ENCODE peak calls at places on chromosomes 13 and 19, in four cellular contexts. O, I, P and D are unnamed samples.

GRCh38 chr19:32828139-32828538 is 41.4 kb downstream of the SLC7A9 start:
- DNase-seq in O (no peak), I (no peak), P (no peak), D (no peak)

GRCh38 chr19:49442793-49443365 is 1.6 kb upstream of the SLC17A7 start:
- DNase-seq in O (peak; percentile 97), I (peak; percentile 75), P (peak; percentile 98), D (peak; percentile 95)

GRCh38 chr13:77390391-77390790 is 63.5 kb upstream of the MYCBP2 start:
- DNase-seq in O (no peak), I (no peak), P (no peak), D (no peak)

GRCh38 chr13:106177146-106177545 is 358.3 kb downstream of the EFNB2 start:
- DNase-seq in O (no peak), I (no peak), P (no peak), D (no peak)

GRCh38 chr13:112968910-112969691 is at the start of gene MCF2L:
- DNase-seq in O (peak; percentile 60), I (peak; percentile 3), P (peak; percentile 81), D (peak; percentile 19)

GRCh38 chr13:102651892-102652291 is 43.0 kb downstream of the METTL21C start:
- DNase-seq in O (no peak), I (no peak), P (peak; percentile 68), D (peak; percentile 32)

GRCh38 chr13:71219671-71220070 is 647.3 kb downstream of the DACH1 start:
- DNase-seq in O (no peak), I (no peak), P (no peak), D (no peak)

GRCh38 chr13:99486996-99487395 is 14.3 kb upstream of the TM9SF2 start:
- DNase-seq in O (no peak), I (no peak), P (no peak), D (no peak)

GRCh38 chr13:52597676-52598075 is 44.6 kb upstream of the HNRNPA1L2 start:
- DNase-seq in O (no peak), I (no peak), P (no peak), D (no peak)

GRCh38 chr13:111359237-111359915 is 38.9 kb downstream of the TEX29 start:
- DNase-seq in O (no peak), I (no peak), P (no peak), D (no peak)

GRCh38 chr13:99363949-99364348 is 56.8 kb upstream of the GPR183 start:
- DNase-seq in O (no peak), I (no peak), P (no peak), D (no peak)

GRCh38 chr19:10603084-10603872 is 16.2 kb upstream of the AP1M2 start:
- DNase-seq in O (peak; percentile 67), I (peak; percentile 90), P (peak; percentile 81), D (no peak)

GRCh38 chr13:106986687-106987434 is 418.9 kb upstream of the ARGLU1 start:
- DNase-seq in O (no peak), I (no peak), P (no peak), D (no peak)

DNA sequence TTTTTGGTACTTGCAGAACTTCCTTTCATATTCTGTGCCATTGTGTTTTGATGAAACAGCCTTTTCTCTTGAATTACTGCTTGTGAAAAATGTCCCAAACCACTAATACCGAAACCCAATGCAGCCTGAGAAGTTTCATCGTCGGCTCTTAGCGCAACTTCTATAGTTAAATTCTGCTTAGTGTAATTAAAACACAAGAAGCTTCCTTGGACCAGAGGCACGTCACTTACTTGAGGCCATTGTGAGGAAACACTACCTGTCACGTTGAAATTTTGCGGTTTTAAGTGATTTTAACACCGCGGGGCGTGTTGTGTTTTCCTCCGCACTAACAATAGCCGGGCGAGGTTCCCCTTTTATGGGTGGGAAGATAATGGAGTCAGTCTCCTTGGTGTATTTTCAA is 70.9 kb downstream of the GGACT start:
- DNase-seq in O (no peak), I (peak; percentile 59), P (no peak), D (no peak)
- H3K4me3 ChIP-seq in O (no peak overlapping the region), I (no peak overlapping the region), P (peak overlapping the region; percentile 19), D (no peak overlapping the region)

DNA sequence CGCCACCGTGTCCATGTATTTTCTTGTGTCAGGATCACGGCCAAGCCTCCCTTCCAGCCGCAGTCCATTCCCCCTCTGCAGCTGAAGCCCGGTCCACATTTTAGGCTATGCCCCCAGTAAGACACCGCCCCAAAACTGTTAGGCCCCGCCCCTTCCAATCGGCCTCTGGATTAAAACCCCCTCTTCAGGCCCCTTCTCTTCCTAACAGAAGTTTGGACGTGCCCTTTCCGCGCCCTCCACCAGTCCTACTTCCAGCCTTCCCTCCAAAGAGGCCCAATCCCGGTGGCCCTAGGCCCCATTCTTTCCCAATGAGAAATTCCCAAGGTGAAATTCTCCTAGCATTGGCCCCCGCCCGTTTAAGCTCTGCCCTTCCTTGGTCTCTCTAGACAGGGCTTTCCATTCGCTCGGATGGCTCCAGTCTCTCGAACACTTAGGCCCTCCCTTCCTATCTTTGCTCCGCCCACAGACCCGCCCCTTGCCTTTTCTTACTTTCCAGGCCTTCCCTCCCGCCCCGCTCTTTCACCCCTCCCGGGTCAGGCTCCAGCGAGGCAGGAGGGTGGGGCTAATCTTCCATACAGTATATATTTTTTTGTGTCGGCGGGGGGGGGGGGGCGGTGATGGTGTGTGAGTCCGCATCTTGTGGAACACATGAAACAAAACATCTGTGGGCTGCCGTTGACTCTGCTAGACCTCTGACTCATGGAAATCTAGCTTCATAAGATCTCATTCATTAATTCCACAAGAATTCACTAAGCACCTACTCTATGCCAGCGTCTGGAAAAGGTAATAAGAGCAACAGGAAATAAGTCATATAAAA is 13.6 kb downstream of the LTBP4 start:
- DNase-seq in O (peak; percentile 91), I (peak; percentile 62), P (peak; percentile 93), D (peak; percentile 96)
- H3K4me3 ChIP-seq in O (peak overlapping the region; percentile 65), I (peak overlapping the region; percentile 79), P (peak overlapping the region; percentile 47), D (peak overlapping the region; percentile 77)

DNA sequence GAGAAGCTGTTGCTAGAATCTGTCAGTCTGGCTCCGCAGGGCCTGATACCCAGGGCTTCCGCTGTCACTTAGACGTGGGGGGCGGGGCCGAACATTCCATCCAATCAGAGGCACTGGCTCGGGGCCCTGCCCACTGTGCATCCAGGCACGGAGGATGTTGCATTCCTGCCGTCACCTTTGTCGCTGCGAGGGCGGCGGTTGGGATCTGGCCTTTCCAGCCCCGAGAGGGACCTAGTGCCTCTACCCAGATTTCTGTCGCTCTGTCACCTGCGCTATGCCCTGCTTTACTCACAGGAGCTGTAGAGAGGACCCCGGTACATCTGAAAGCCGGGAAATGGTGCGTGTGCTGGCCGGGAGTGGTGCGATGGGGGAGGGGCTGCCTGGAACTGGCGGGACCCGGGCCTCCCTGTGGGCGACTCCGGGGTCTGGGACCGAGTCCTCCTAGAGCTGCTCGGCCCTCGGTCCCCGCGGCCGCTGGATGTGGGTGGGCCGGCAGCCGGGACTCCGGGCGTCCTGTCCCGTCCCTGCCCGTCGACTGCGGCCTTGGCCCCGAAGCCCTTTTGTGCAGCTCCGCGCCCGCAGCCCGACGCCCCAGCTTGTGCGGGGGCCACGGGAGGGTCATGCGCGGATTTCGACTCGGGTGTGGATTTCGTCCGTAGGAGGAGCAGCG is at the start of gene ZNF439:
- DNase-seq in O (peak; percentile 97), I (peak; percentile 73), P (peak; percentile 97), D (peak; percentile 64)
- H3K4me3 ChIP-seq in O (peak within 1 kb of the TSS; percentile 72), I (peak within 1 kb of the TSS; percentile 51), P (peak within 1 kb of the TSS; percentile 85), D (peak within 1 kb of the TSS; percentile 43)

GRCh38 chr19:12796146-12797071 is 5.1 kb downstream of the JUNB start:
- DNase-seq in O (peak; percentile 79), I (peak; percentile 83), P (peak; percentile 88), D (peak; percentile 78)
- H3K4me3 ChIP-seq in O (peak overlapping the region; percentile 45), I (peak overlapping the region; percentile 8), P (no peak overlapping the region), D (no peak overlapping the region)